ENCODE peak calls at places on chromosomes 4 and X, in nine cellular contexts. One of them, this sample, is unnamed.

GRCh38 chr4:119010909-119011606 is 122.4 kb downstream of the SYNPO2 start:
- DNase-seq in pancreas: no peak
- DNase-seq in cardiac fibroblast: peak
- DNase-seq in HFFc6: no peak
- DNase-seq in mesendoderm: no peak
- DNase-seq in NCI-H774: no peak
- DNase-seq in central memory CD8-positive, alpha-beta T cell: no peak
- DNase-seq in breast epithelium: no peak
- DNase-seq in mucosa of descending colon: no peak
- DNase-seq in this sample: no peak

GRCh38 chr4:122798101-122798500 is 28.5 kb upstream of the FGF2 start:
- DNase-seq in pancreas: no peak
- DNase-seq in cardiac fibroblast: peak
- DNase-seq in HFFc6: peak
- DNase-seq in mesendoderm: peak
- DNase-seq in NCI-H774: no peak
- DNase-seq in central memory CD8-positive, alpha-beta T cell: no peak
- DNase-seq in breast epithelium: peak
- DNase-seq in mucosa of descending colon: no peak
- DNase-seq in this sample: no peak

GRCh38 chr4:17545374-17546140 is 30.6 kb downstream of the CLRN2 start:
- DNase-seq in pancreas: no peak
- DNase-seq in cardiac fibroblast: no peak
- DNase-seq in HFFc6: no peak
- DNase-seq in mesendoderm: no peak
- DNase-seq in NCI-H774: no peak
- DNase-seq in central memory CD8-positive, alpha-beta T cell: no peak
- DNase-seq in breast epithelium: no peak
- DNase-seq in mucosa of descending colon: no peak
- DNase-seq in this sample: no peak

GRCh38 chr4:139453041-139453370 is 915 bp upstream of the RAB33B start:
- DNase-seq in pancreas: no peak
- DNase-seq in cardiac fibroblast: no peak
- DNase-seq in HFFc6: peak
- DNase-seq in mesendoderm: peak
- DNase-seq in NCI-H774: peak
- DNase-seq in central memory CD8-positive, alpha-beta T cell: peak
- DNase-seq in breast epithelium: peak
- DNase-seq in mucosa of descending colon: no peak
- DNase-seq in this sample: no peak

GRCh38 chrX:14777484-14777883 is 95.4 kb downstream of the FANCB start:
- DNase-seq in pancreas: no peak
- DNase-seq in cardiac fibroblast: peak
- DNase-seq in HFFc6: peak
- DNase-seq in mesendoderm: no peak
- DNase-seq in NCI-H774: no peak
- DNase-seq in central memory CD8-positive, alpha-beta T cell: no peak
- DNase-seq in breast epithelium: no peak
- DNase-seq in mucosa of descending colon: no peak
- DNase-seq in this sample: no peak

GRCh38 chr4:81198151-81198550 is 16.9 kb downstream of the PRKG2 start:
- DNase-seq in pancreas: no peak
- DNase-seq in cardiac fibroblast: peak
- DNase-seq in HFFc6: no peak
- DNase-seq in mesendoderm: no peak
- DNase-seq in NCI-H774: no peak
- DNase-seq in central memory CD8-positive, alpha-beta T cell: no peak
- DNase-seq in breast epithelium: no peak
- DNase-seq in mucosa of descending colon: no peak
- DNase-seq in this sample: no peak

GRCh38 chr4:64713256-64713840 is 304.1 kb upstream of the TECRL start:
- DNase-seq in pancreas: no peak
- DNase-seq in cardiac fibroblast: peak
- DNase-seq in HFFc6: no peak
- DNase-seq in mesendoderm: peak
- DNase-seq in NCI-H774: no peak
- DNase-seq in central memory CD8-positive, alpha-beta T cell: no peak
- DNase-seq in breast epithelium: no peak
- DNase-seq in mucosa of descending colon: no peak
- DNase-seq in this sample: no peak

GRCh38 chr4:150574678-150575077 is 7.3 kb upstream of the MAB21L2 start:
- DNase-seq in pancreas: no peak
- DNase-seq in cardiac fibroblast: no peak
- DNase-seq in HFFc6: no peak
- DNase-seq in mesendoderm: no peak
- DNase-seq in NCI-H774: no peak
- DNase-seq in central memory CD8-positive, alpha-beta T cell: no peak
- DNase-seq in breast epithelium: no peak
- DNase-seq in mucosa of descending colon: no peak
- DNase-seq in this sample: no peak

GRCh38 chrX:17433965-17434364 is 59.0 kb downstream of the NHS start:
- DNase-seq in pancreas: no peak
- DNase-seq in cardiac fibroblast: no peak
- DNase-seq in HFFc6: no peak
- DNase-seq in mesendoderm: no peak
- DNase-seq in NCI-H774: no peak
- DNase-seq in central memory CD8-positive, alpha-beta T cell: no peak
- DNase-seq in breast epithelium: no peak
- DNase-seq in mucosa of descending colon: no peak
- DNase-seq in this sample: no peak

GRCh38 chr4:24837781-24838180 is 42.4 kb downstream of the SOD3 start:
- DNase-seq in pancreas: no peak
- DNase-seq in cardiac fibroblast: no peak
- DNase-seq in HFFc6: no peak
- DNase-seq in mesendoderm: no peak
- DNase-seq in NCI-H774: no peak
- DNase-seq in central memory CD8-positive, alpha-beta T cell: no peak
- DNase-seq in breast epithelium: no peak
- DNase-seq in mucosa of descending colon: no peak
- DNase-seq in this sample: no peak

GRCh38 chrX:129782015-129782495 is 2.3 kb downstream of the SASH3 start:
- DNase-seq in pancreas: no peak
- DNase-seq in cardiac fibroblast: no peak
- DNase-seq in HFFc6: no peak
- DNase-seq in mesendoderm: no peak
- DNase-seq in NCI-H774: no peak
- DNase-seq in central memory CD8-positive, alpha-beta T cell: no peak
- DNase-seq in breast epithelium: no peak
- DNase-seq in mucosa of descending colon: no peak
- DNase-seq in this sample: no peak

GRCh38 chrX:145735036-145735435 is 82.6 kb upstream of the SLITRK2 start:
- DNase-seq in pancreas: no peak
- DNase-seq in cardiac fibroblast: no peak
- DNase-seq in HFFc6: no peak
- DNase-seq in mesendoderm: no peak
- DNase-seq in NCI-H774: no peak
- DNase-seq in central memory CD8-positive, alpha-beta T cell: no peak
- DNase-seq in breast epithelium: no peak
- DNase-seq in mucosa of descending colon: no peak
- DNase-seq in this sample: no peak

GRCh38 chr4:137693641-137694040 is 161.3 kb upstream of the PCDH18 start:
- DNase-seq in pancreas: no peak
- DNase-seq in cardiac fibroblast: no peak
- DNase-seq in HFFc6: no peak
- DNase-seq in mesendoderm: no peak
- DNase-seq in NCI-H774: no peak
- DNase-seq in central memory CD8-positive, alpha-beta T cell: no peak
- DNase-seq in breast epithelium: no peak
- DNase-seq in mucosa of descending colon: no peak
- DNase-seq in this sample: no peak

GRCh38 chr4:77699731-77700210 is 94.2 kb downstream of the CXCL13 start:
- DNase-seq in pancreas: no peak
- DNase-seq in cardiac fibroblast: peak
- DNase-seq in HFFc6: peak
- DNase-seq in mesendoderm: peak
- DNase-seq in NCI-H774: peak
- DNase-seq in central memory CD8-positive, alpha-beta T cell: no peak
- DNase-seq in breast epithelium: no peak
- DNase-seq in mucosa of descending colon: no peak
- DNase-seq in this sample: no peak

GRCh38 chrX:24149346-24150050 is at the start of gene ZFX:
- DNase-seq in pancreas: peak
- DNase-seq in cardiac fibroblast: peak
- DNase-seq in HFFc6: peak
- DNase-seq in mesendoderm: peak
- DNase-seq in NCI-H774: no peak
- DNase-seq in central memory CD8-positive, alpha-beta T cell: peak
- DNase-seq in breast epithelium: peak
- DNase-seq in mucosa of descending colon: peak
- DNase-seq in this sample: peak

GRCh38 chr4:144818136-144818535 is 172.2 kb downstream of the HHIP start:
- DNase-seq in pancreas: no peak
- DNase-seq in cardiac fibroblast: no peak
- DNase-seq in HFFc6: no peak
- DNase-seq in mesendoderm: no peak
- DNase-seq in NCI-H774: no peak
- DNase-seq in central memory CD8-positive, alpha-beta T cell: no peak
- DNase-seq in breast epithelium: no peak
- DNase-seq in mucosa of descending colon: no peak
- DNase-seq in this sample: no peak

GRCh38 chr4:113435893-113436292 is 325.6 kb downstream of the CAMK2D start:
- DNase-seq in pancreas: no peak
- DNase-seq in cardiac fibroblast: peak
- DNase-seq in HFFc6: peak
- DNase-seq in mesendoderm: peak
- DNase-seq in NCI-H774: no peak
- DNase-seq in central memory CD8-positive, alpha-beta T cell: no peak
- DNase-seq in breast epithelium: peak
- DNase-seq in mucosa of descending colon: no peak
- DNase-seq in this sample: no peak

GRCh38 chr4:66554844-66555243 is 884.6 kb upstream of the EPHA5 start:
- DNase-seq in pancreas: no peak
- DNase-seq in cardiac fibroblast: no peak
- DNase-seq in HFFc6: no peak
- DNase-seq in mesendoderm: no peak
- DNase-seq in NCI-H774: no peak
- DNase-seq in central memory CD8-positive, alpha-beta T cell: no peak
- DNase-seq in breast epithelium: no peak
- DNase-seq in mucosa of descending colon: no peak
- DNase-seq in this sample: no peak

GRCh38 chr4:6134612-6135220 is 65.6 kb downstream of the JAKMIP1 start:
- DNase-seq in pancreas: no peak
- DNase-seq in cardiac fibroblast: no peak
- DNase-seq in HFFc6: no peak
- DNase-seq in mesendoderm: peak
- DNase-seq in NCI-H774: no peak
- DNase-seq in central memory CD8-positive, alpha-beta T cell: peak
- DNase-seq in breast epithelium: no peak
- DNase-seq in mucosa of descending colon: no peak
- DNase-seq in this sample: peak

GRCh38 chr4:4693258-4693657 is 151.4 kb upstream of the STX18 start:
- DNase-seq in pancreas: no peak
- DNase-seq in cardiac fibroblast: peak
- DNase-seq in HFFc6: no peak
- DNase-seq in mesendoderm: no peak
- DNase-seq in NCI-H774: no peak
- DNase-seq in central memory CD8-positive, alpha-beta T cell: no peak
- DNase-seq in breast epithelium: no peak
- DNase-seq in mucosa of descending colon: no peak
- DNase-seq in this sample: no peak

GRCh38 chrX:105636667-105637066 is 185.7 kb upstream of the NRK start:
- DNase-seq in pancreas: no peak
- DNase-seq in cardiac fibroblast: no peak
- DNase-seq in HFFc6: no peak
- DNase-seq in mesendoderm: peak
- DNase-seq in NCI-H774: no peak
- DNase-seq in central memory CD8-positive, alpha-beta T cell: no peak
- DNase-seq in breast epithelium: no peak
- DNase-seq in mucosa of descending colon: no peak
- DNase-seq in this sample: no peak

GRCh38 chr4:47933798-47934197 is 19.4 kb upstream of the NFXL1 start:
- DNase-seq in pancreas: no peak
- DNase-seq in cardiac fibroblast: peak
- DNase-seq in HFFc6: peak
- DNase-seq in mesendoderm: peak
- DNase-seq in NCI-H774: no peak
- DNase-seq in central memory CD8-positive, alpha-beta T cell: no peak
- DNase-seq in breast epithelium: no peak
- DNase-seq in mucosa of descending colon: no peak
- DNase-seq in this sample: no peak

GRCh38 chr4:80010316-80010715 is 62.7 kb downstream of the ANTXR2 start:
- DNase-seq in pancreas: no peak
- DNase-seq in cardiac fibroblast: no peak
- DNase-seq in HFFc6: no peak
- DNase-seq in mesendoderm: no peak
- DNase-seq in NCI-H774: no peak
- DNase-seq in central memory CD8-positive, alpha-beta T cell: no peak
- DNase-seq in breast epithelium: no peak
- DNase-seq in mucosa of descending colon: no peak
- DNase-seq in this sample: no peak

GRCh38 chrX:23383411-23383810 is 48.8 kb downstream of the PTCHD1 start:
- DNase-seq in pancreas: no peak
- DNase-seq in cardiac fibroblast: peak
- DNase-seq in HFFc6: peak
- DNase-seq in mesendoderm: no peak
- DNase-seq in NCI-H774: no peak
- DNase-seq in central memory CD8-positive, alpha-beta T cell: no peak
- DNase-seq in breast epithelium: no peak
- DNase-seq in mucosa of descending colon: no peak
- DNase-seq in this sample: no peak

GRCh38 chr4:57119054-57119651 is 9.0 kb upstream of the IGFBP7 start:
- DNase-seq in pancreas: no peak
- DNase-seq in cardiac fibroblast: peak
- DNase-seq in HFFc6: peak
- DNase-seq in mesendoderm: no peak
- DNase-seq in NCI-H774: no peak
- DNase-seq in central memory CD8-positive, alpha-beta T cell: no peak
- DNase-seq in breast epithelium: peak
- DNase-seq in mucosa of descending colon: peak
- DNase-seq in this sample: no peak

GRCh38 chr4:152961752-152962117 is 25.6 kb downstream of the FHDC1 start:
- DNase-seq in pancreas: no peak
- DNase-seq in cardiac fibroblast: peak
- DNase-seq in HFFc6: no peak
- DNase-seq in mesendoderm: no peak
- DNase-seq in NCI-H774: no peak
- DNase-seq in central memory CD8-positive, alpha-beta T cell: no peak
- DNase-seq in breast epithelium: no peak
- DNase-seq in mucosa of descending colon: no peak
- DNase-seq in this sample: no peak

This sample was measured in activated T-helper 1 cell treated with anti-CD3 and anti-CD28 coated beads, Interleukin-2, amount 50 U/mL, for 16 hours.